ENCODE peak calls at places on chromosomes 2 and 18, in ten cellular contexts. One of them, this sample, is unnamed.

GRCh38 chr18:48836806-48837615 is 113.8 kb downstream of the SMAD7 start:
- DNase-seq in testis: no peak
- DNase-seq in GM12865: no peak
- DNase-seq in OCI-LY7: no peak
- DNase-seq in mesenteric fat pad: peak
- DNase-seq in iPS DF 19.7: no peak
- DNase-seq in NCI-H1105 treated with DMSO at 0.1 percent for 48 hours: no peak
- DNase-seq in anterior cingulate cortex: no peak
- DNase-seq in AG20443: no peak
- DNase-seq in Karpas-422: no peak
- DNase-seq in this sample: no peak

GRCh38 chr2:173119069-173119807 is 43.6 kb downstream of the MAP3K20 start:
- DNase-seq in testis: no peak
- DNase-seq in GM12865: peak
- DNase-seq in OCI-LY7: no peak
- DNase-seq in mesenteric fat pad: no peak
- DNase-seq in iPS DF 19.7: no peak
- DNase-seq in NCI-H1105 treated with DMSO at 0.1 percent for 48 hours: peak
- DNase-seq in anterior cingulate cortex: no peak
- DNase-seq in AG20443: no peak
- DNase-seq in Karpas-422: no peak
- DNase-seq in this sample: no peak

GRCh38 chr2:159615187-159615935 is 987 bp downstream of the BAZ2B start:
- DNase-seq in testis: peak
- DNase-seq in GM12865: peak
- DNase-seq in OCI-LY7: peak
- DNase-seq in mesenteric fat pad: peak
- DNase-seq in iPS DF 19.7: peak
- DNase-seq in NCI-H1105 treated with DMSO at 0.1 percent for 48 hours: peak
- DNase-seq in anterior cingulate cortex: peak
- DNase-seq in AG20443: peak
- DNase-seq in Karpas-422: peak
- DNase-seq in this sample: no peak

GRCh38 chr18:29226201-29226600 is 1049.3 kb upstream of the CDH2 start:
- DNase-seq in testis: no peak
- DNase-seq in GM12865: no peak
- DNase-seq in OCI-LY7: no peak
- DNase-seq in mesenteric fat pad: no peak
- DNase-seq in iPS DF 19.7: no peak
- DNase-seq in NCI-H1105 treated with DMSO at 0.1 percent for 48 hours: no peak
- DNase-seq in anterior cingulate cortex: no peak
- DNase-seq in AG20443: no peak
- DNase-seq in Karpas-422: no peak
- DNase-seq in this sample: no peak

GRCh38 chr2:66563473-66563872 is 128.5 kb downstream of the MEIS1 start:
- DNase-seq in testis: no peak
- DNase-seq in GM12865: no peak
- DNase-seq in OCI-LY7: no peak
- DNase-seq in mesenteric fat pad: no peak
- DNase-seq in iPS DF 19.7: no peak
- DNase-seq in NCI-H1105 treated with DMSO at 0.1 percent for 48 hours: no peak
- DNase-seq in anterior cingulate cortex: no peak
- DNase-seq in AG20443: no peak
- DNase-seq in Karpas-422: no peak
- DNase-seq in this sample: no peak

GRCh38 chr2:162914161-162914560 is 75.6 kb upstream of the KCNH7 start:
- DNase-seq in testis: no peak
- DNase-seq in GM12865: no peak
- DNase-seq in OCI-LY7: no peak
- DNase-seq in mesenteric fat pad: no peak
- DNase-seq in iPS DF 19.7: no peak
- DNase-seq in NCI-H1105 treated with DMSO at 0.1 percent for 48 hours: no peak
- DNase-seq in anterior cingulate cortex: no peak
- DNase-seq in AG20443: no peak
- DNase-seq in Karpas-422: no peak
- DNase-seq in this sample: no peak

GRCh38 chr2:238669046-238669445 is 178.8 kb upstream of the TWIST2 start:
- DNase-seq in testis: no peak
- DNase-seq in GM12865: no peak
- DNase-seq in OCI-LY7: no peak
- DNase-seq in mesenteric fat pad: no peak
- DNase-seq in iPS DF 19.7: no peak
- DNase-seq in NCI-H1105 treated with DMSO at 0.1 percent for 48 hours: no peak
- DNase-seq in anterior cingulate cortex: no peak
- DNase-seq in AG20443: no peak
- DNase-seq in Karpas-422: no peak
- DNase-seq in this sample: no peak

GRCh38 chr2:33441235-33441810 is 35.1 kb upstream of the RASGRP3 start:
- DNase-seq in testis: peak
- DNase-seq in GM12865: peak
- DNase-seq in OCI-LY7: peak
- DNase-seq in mesenteric fat pad: no peak
- DNase-seq in iPS DF 19.7: peak
- DNase-seq in NCI-H1105 treated with DMSO at 0.1 percent for 48 hours: peak
- DNase-seq in anterior cingulate cortex: peak
- DNase-seq in AG20443: peak
- DNase-seq in Karpas-422: peak
- DNase-seq in this sample: peak

GRCh38 chr2:209380278-209380677 is 43.6 kb upstream of the MAP2 start:
- DNase-seq in testis: no peak
- DNase-seq in GM12865: peak
- DNase-seq in OCI-LY7: peak
- DNase-seq in mesenteric fat pad: no peak
- DNase-seq in iPS DF 19.7: no peak
- DNase-seq in NCI-H1105 treated with DMSO at 0.1 percent for 48 hours: no peak
- DNase-seq in anterior cingulate cortex: no peak
- DNase-seq in AG20443: no peak
- DNase-seq in Karpas-422: peak
- DNase-seq in this sample: peak

GRCh38 chr2:85754313-85755095 is 713 bp downstream of the ATOH8 start:
- DNase-seq in testis: peak
- DNase-seq in GM12865: peak
- DNase-seq in OCI-LY7: no peak
- DNase-seq in mesenteric fat pad: no peak
- DNase-seq in iPS DF 19.7: no peak
- DNase-seq in NCI-H1105 treated with DMSO at 0.1 percent for 48 hours: peak
- DNase-seq in anterior cingulate cortex: no peak
- DNase-seq in AG20443: peak
- DNase-seq in Karpas-422: no peak
- DNase-seq in this sample: no peak

GRCh38 chr2:99939135-99939534 is 203.3 kb downstream of the AFF3 start:
- DNase-seq in testis: no peak
- DNase-seq in GM12865: no peak
- DNase-seq in OCI-LY7: no peak
- DNase-seq in mesenteric fat pad: no peak
- DNase-seq in iPS DF 19.7: no peak
- DNase-seq in NCI-H1105 treated with DMSO at 0.1 percent for 48 hours: peak
- DNase-seq in anterior cingulate cortex: no peak
- DNase-seq in AG20443: no peak
- DNase-seq in Karpas-422: no peak
- DNase-seq in this sample: no peak

GRCh38 chr2:239247401-239248245 is 153.2 kb downstream of the HDAC4 start:
- DNase-seq in testis: no peak
- DNase-seq in GM12865: no peak
- DNase-seq in OCI-LY7: no peak
- DNase-seq in mesenteric fat pad: peak
- DNase-seq in iPS DF 19.7: no peak
- DNase-seq in NCI-H1105 treated with DMSO at 0.1 percent for 48 hours: no peak
- DNase-seq in anterior cingulate cortex: no peak
- DNase-seq in AG20443: no peak
- DNase-seq in Karpas-422: no peak
- DNase-seq in this sample: no peak

GRCh38 chr2:241867776-241868420 is 1.6 kb upstream of the RTP5 start:
- DNase-seq in testis: no peak
- DNase-seq in GM12865: no peak
- DNase-seq in OCI-LY7: no peak
- DNase-seq in mesenteric fat pad: no peak
- DNase-seq in iPS DF 19.7: no peak
- DNase-seq in NCI-H1105 treated with DMSO at 0.1 percent for 48 hours: no peak
- DNase-seq in anterior cingulate cortex: no peak
- DNase-seq in AG20443: no peak
- DNase-seq in Karpas-422: no peak
- DNase-seq in this sample: no peak

GRCh38 chr2:127874378-127875271 is 11.1 kb downstream of the AMMECR1L start:
- DNase-seq in testis: no peak
- DNase-seq in GM12865: no peak
- DNase-seq in OCI-LY7: no peak
- DNase-seq in mesenteric fat pad: no peak
- DNase-seq in iPS DF 19.7: no peak
- DNase-seq in NCI-H1105 treated with DMSO at 0.1 percent for 48 hours: no peak
- DNase-seq in anterior cingulate cortex: no peak
- DNase-seq in AG20443: no peak
- DNase-seq in Karpas-422: no peak
- DNase-seq in this sample: no peak

GRCh38 chr2:14632133-14632936 is at the start of gene LRATD1:
- DNase-seq in testis: peak
- DNase-seq in GM12865: no peak
- DNase-seq in OCI-LY7: no peak
- DNase-seq in mesenteric fat pad: peak
- DNase-seq in iPS DF 19.7: no peak
- DNase-seq in NCI-H1105 treated with DMSO at 0.1 percent for 48 hours: peak
- DNase-seq in anterior cingulate cortex: peak
- DNase-seq in AG20443: peak
- DNase-seq in Karpas-422: no peak
- DNase-seq in this sample: no peak

GRCh38 chr2:151947524-151948165 is 119.4 kb upstream of the ARL5A start:
- DNase-seq in testis: peak
- DNase-seq in GM12865: peak
- DNase-seq in OCI-LY7: no peak
- DNase-seq in mesenteric fat pad: no peak
- DNase-seq in iPS DF 19.7: no peak
- DNase-seq in NCI-H1105 treated with DMSO at 0.1 percent for 48 hours: no peak
- DNase-seq in anterior cingulate cortex: peak
- DNase-seq in AG20443: peak
- DNase-seq in Karpas-422: no peak
- DNase-seq in this sample: peak

GRCh38 chr2:39996653-39997080 is 217.6 kb upstream of the THUMPD2 start:
- DNase-seq in testis: no peak
- DNase-seq in GM12865: no peak
- DNase-seq in OCI-LY7: peak
- DNase-seq in mesenteric fat pad: no peak
- DNase-seq in iPS DF 19.7: no peak
- DNase-seq in NCI-H1105 treated with DMSO at 0.1 percent for 48 hours: no peak
- DNase-seq in anterior cingulate cortex: no peak
- DNase-seq in AG20443: no peak
- DNase-seq in Karpas-422: no peak
- DNase-seq in this sample: no peak

GRCh38 chr18:55650363-55650870 is 62.4 kb upstream of the TCF4 start:
- DNase-seq in testis: no peak
- DNase-seq in GM12865: no peak
- DNase-seq in OCI-LY7: no peak
- DNase-seq in mesenteric fat pad: no peak
- DNase-seq in iPS DF 19.7: no peak
- DNase-seq in NCI-H1105 treated with DMSO at 0.1 percent for 48 hours: no peak
- DNase-seq in anterior cingulate cortex: no peak
- DNase-seq in AG20443: peak
- DNase-seq in Karpas-422: peak
- DNase-seq in this sample: no peak

GRCh38 chr2:10720983-10721343 is 467 bp upstream of the ATP6V1C2 start:
- DNase-seq in testis: no peak
- DNase-seq in GM12865: no peak
- DNase-seq in OCI-LY7: peak
- DNase-seq in mesenteric fat pad: no peak
- DNase-seq in iPS DF 19.7: no peak
- DNase-seq in NCI-H1105 treated with DMSO at 0.1 percent for 48 hours: peak
- DNase-seq in anterior cingulate cortex: no peak
- DNase-seq in AG20443: no peak
- DNase-seq in Karpas-422: no peak
- DNase-seq in this sample: no peak

GRCh38 chr18:78713064-78713463 is 266.6 kb upstream of the SALL3 start:
- DNase-seq in testis: peak
- DNase-seq in GM12865: no peak
- DNase-seq in OCI-LY7: no peak
- DNase-seq in mesenteric fat pad: peak
- DNase-seq in iPS DF 19.7: no peak
- DNase-seq in NCI-H1105 treated with DMSO at 0.1 percent for 48 hours: no peak
- DNase-seq in anterior cingulate cortex: no peak
- DNase-seq in AG20443: no peak
- DNase-seq in Karpas-422: peak
- DNase-seq in this sample: peak

GRCh38 chr2:224638338-224638823 is 53.2 kb upstream of the CUL3 start:
- DNase-seq in testis: peak
- DNase-seq in GM12865: peak
- DNase-seq in OCI-LY7: peak
- DNase-seq in mesenteric fat pad: no peak
- DNase-seq in iPS DF 19.7: no peak
- DNase-seq in NCI-H1105 treated with DMSO at 0.1 percent for 48 hours: no peak
- DNase-seq in anterior cingulate cortex: no peak
- DNase-seq in AG20443: no peak
- DNase-seq in Karpas-422: peak
- DNase-seq in this sample: peak

GRCh38 chr2:14535156-14535555 is 97.4 kb upstream of the LRATD1 start:
- DNase-seq in testis: peak
- DNase-seq in GM12865: no peak
- DNase-seq in OCI-LY7: no peak
- DNase-seq in mesenteric fat pad: no peak
- DNase-seq in iPS DF 19.7: no peak
- DNase-seq in NCI-H1105 treated with DMSO at 0.1 percent for 48 hours: peak
- DNase-seq in anterior cingulate cortex: no peak
- DNase-seq in AG20443: no peak
- DNase-seq in Karpas-422: no peak
- DNase-seq in this sample: no peak

GRCh38 chr2:110097506-110098220 is 18.0 kb downstream of the MALL start:
- DNase-seq in testis: no peak
- DNase-seq in GM12865: no peak
- DNase-seq in OCI-LY7: no peak
- DNase-seq in mesenteric fat pad: no peak
- DNase-seq in iPS DF 19.7: no peak
- DNase-seq in NCI-H1105 treated with DMSO at 0.1 percent for 48 hours: no peak
- DNase-seq in anterior cingulate cortex: no peak
- DNase-seq in AG20443: no peak
- DNase-seq in Karpas-422: no peak
- DNase-seq in this sample: no peak

GRCh38 chr18:39480494-39481245 is 1915.1 kb upstream of the CELF4 start:
- DNase-seq in testis: no peak
- DNase-seq in GM12865: no peak
- DNase-seq in OCI-LY7: no peak
- DNase-seq in mesenteric fat pad: no peak
- DNase-seq in iPS DF 19.7: no peak
- DNase-seq in NCI-H1105 treated with DMSO at 0.1 percent for 48 hours: no peak
- DNase-seq in anterior cingulate cortex: no peak
- DNase-seq in AG20443: no peak
- DNase-seq in Karpas-422: no peak
- DNase-seq in this sample: no peak

GRCh38 chr2:226467633-226468032 is 332.0 kb downstream of the IRS1 start:
- DNase-seq in testis: no peak
- DNase-seq in GM12865: no peak
- DNase-seq in OCI-LY7: no peak
- DNase-seq in mesenteric fat pad: no peak
- DNase-seq in iPS DF 19.7: no peak
- DNase-seq in NCI-H1105 treated with DMSO at 0.1 percent for 48 hours: no peak
- DNase-seq in anterior cingulate cortex: no peak
- DNase-seq in AG20443: no peak
- DNase-seq in Karpas-422: no peak
- DNase-seq in this sample: no peak

GRCh38 chr2:96074156-96074555 is 39.4 kb upstream of the GPAT2 start:
- DNase-seq in testis: no peak
- DNase-seq in GM12865: no peak
- DNase-seq in OCI-LY7: no peak
- DNase-seq in mesenteric fat pad: no peak
- DNase-seq in iPS DF 19.7: no peak
- DNase-seq in NCI-H1105 treated with DMSO at 0.1 percent for 48 hours: no peak
- DNase-seq in anterior cingulate cortex: no peak
- DNase-seq in AG20443: peak
- DNase-seq in Karpas-422: no peak
- DNase-seq in this sample: no peak

GRCh38 chr2:147714582-147714981 is 130.2 kb upstream of the ACVR2A start:
- DNase-seq in testis: no peak
- DNase-seq in GM12865: no peak
- DNase-seq in OCI-LY7: no peak
- DNase-seq in mesenteric fat pad: no peak
- DNase-seq in iPS DF 19.7: no peak
- DNase-seq in NCI-H1105 treated with DMSO at 0.1 percent for 48 hours: no peak
- DNase-seq in anterior cingulate cortex: no peak
- DNase-seq in AG20443: no peak
- DNase-seq in Karpas-422: no peak
- DNase-seq in this sample: no peak

GRCh38 chr2:42900226-42900744 is 107.9 kb upstream of the HAAO start:
- DNase-seq in testis: no peak
- DNase-seq in GM12865: no peak
- DNase-seq in OCI-LY7: no peak
- DNase-seq in mesenteric fat pad: no peak
- DNase-seq in iPS DF 19.7: no peak
- DNase-seq in NCI-H1105 treated with DMSO at 0.1 percent for 48 hours: no peak
- DNase-seq in anterior cingulate cortex: no peak
- DNase-seq in AG20443: no peak
- DNase-seq in Karpas-422: no peak
- DNase-seq in this sample: no peak